ENCODE peak calls at places on chromosomes 7 and 10, in four cellular contexts. R is T-helper 1 cell; M is stimulated activated CD4-positive, alpha-beta T cell treated with anti-CD3 and anti-CD28 coated beads, TNF-alpha, amount 100 ng/mL, for 1 hour; Z is NCI-H2029. Q is an unnamed sample.
A peak's percentile ranks its signal among the peaks of the same experiment; 100 is the strongest.

GRCh38 chr10:59222788-59223187 is 46.3 kb downstream of the PHYHIPL start:
- DNase-seq in M (no peak), R (no peak), Z (no peak), Q (no peak)

GRCh38 chr10:114301951-114302710 is 63.1 kb downstream of the VWA2 start:
- DNase-seq in R (no peak), M (no peak), Z (no peak), Q (no peak)

GRCh38 chr7:155288055-155288454 is 9.6 kb upstream of the INSIG1 start:
- DNase-seq in Z (no peak), R (no peak), M (no peak), Q (no peak)

GRCh38 chr10:36496728-36497127 is 628.7 kb upstream of the ANKRD30A start:
- DNase-seq in M (no peak), Z (no peak), R (no peak), Q (no peak)

GRCh38 chr7:157516311-157516710 is 179.5 kb downstream of the DNAJB6 start:
- DNase-seq in M (no peak), R (no peak), Z (no peak), Q (no peak)

GRCh38 chr10:13189946-13190345 is 28.6 kb downstream of the MCM10 start:
- DNase-seq in M (no peak), R (no peak), Z (no peak), Q (no peak)

GRCh38 chr7:138468244-138469123 is 8.4 kb downstream of the TRIM24 start:
- DNase-seq in M (no peak), R (no peak), Z (peak; percentile 40), Q (no peak)

GRCh38 chr10:112269266-112269665 is 13.9 kb upstream of the TECTB start:
- DNase-seq in R (no peak), M (no peak), Z (no peak), Q (no peak)

GRCh38 chr10:62016477-62017140 is 115.1 kb downstream of the ARID5B start:
- DNase-seq in Z (no peak), M (no peak), R (no peak), Q (peak; percentile 43)

GRCh38 chr7:4851459-4852422 is 10.1 kb downstream of the PAPOLB start:
- DNase-seq in Z (no peak), R (no peak), M (no peak), Q (no peak)

GRCh38 chr10:122974543-122975064 is 5.6 kb upstream of the PSTK start:
- DNase-seq in M (no peak), Z (no peak), R (no peak), Q (no peak)

GRCh38 chr7:36945612-36946400 is 221.5 kb upstream of the AOAH start:
- DNase-seq in Z (peak; percentile 91), M (no peak), R (no peak), Q (no peak)

GRCh38 chr10:119489572-119490326 is 52.8 kb downstream of the RGS10 start:
- DNase-seq in Z (no peak), R (no peak), M (no peak), Q (peak; percentile 63)

GRCh38 chr10:58546722-58547121 is 34.0 kb downstream of the BICC1 start:
- DNase-seq in Z (no peak), M (no peak), R (no peak), Q (no peak)

GRCh38 chr10:43461950-43462349 is 25.0 kb downstream of the ZNF487 start:
- DNase-seq in R (no peak), M (no peak), Z (peak; percentile 38), Q (peak; percentile 61)

GRCh38 chr10:50286996-50287803 is 35.9 kb upstream of the ASAH2 start:
- DNase-seq in Z (no peak), R (no peak), M (no peak), Q (no peak)

GRCh38 chr7:77940647-77941046 is 142.1 kb downstream of the PHTF2 start:
- DNase-seq in M (no peak), Z (no peak), R (no peak), Q (no peak)

GRCh38 chr10:105274671-105275070 is 633.6 kb downstream of the SORCS3 start:
- DNase-seq in M (no peak), Z (no peak), R (no peak), Q (no peak)

GRCh38 chr10:77179015-77179695 is 458.5 kb downstream of the KCNMA1 start:
- DNase-seq in M (no peak), R (no peak), Z (no peak), Q (no peak)

GRCh38 chr10:132266594-132267161 is 41.1 kb downstream of the STK32C start:
- DNase-seq in R (no peak), M (no peak), Z (no peak), Q (no peak)

GRCh38 chr10:116403740-116404250 is 23.9 kb upstream of the PNLIPRP3 start:
- DNase-seq in R (no peak), M (no peak), Z (no peak), Q (no peak)

GRCh38 chr7:19984231-19984632 is 210.8 kb upstream of the TMEM196 start:
- DNase-seq in R (no peak), Z (no peak), M (no peak), Q (peak; percentile 10)

GRCh38 chr7:71323726-71324125 is 191.8 kb downstream of the GALNT17 start:
- DNase-seq in M (no peak), Z (no peak), R (no peak), Q (no peak)

GRCh38 chr10:122157451-122157850 is 113.6 kb upstream of the BTBD16 start:
- DNase-seq in Z (no peak), M (no peak), R (no peak), Q (no peak)

GRCh38 chr10:121112618-121113384 is 261.6 kb downstream of the WDR11 start:
- DNase-seq in Z (no peak), R (no peak), M (no peak), Q (no peak)

GRCh38 chr10:48288661-48289060 is 14.2 kb upstream of the FRMPD2 start:
- DNase-seq in Z (no peak), R (no peak), M (no peak), Q (no peak)

GRCh38 chr7:77887567-77887966 is 89.0 kb downstream of the PHTF2 start:
- DNase-seq in Z (no peak), R (no peak), M (no peak), Q (no peak)

GRCh38 chr7:16916111-16916639 is 34.4 kb upstream of the AGR3 start:
- DNase-seq in R (no peak), Z (no peak), M (no peak), Q (no peak)

GRCh38 chr7:101717986-101718746 is 89.1 kb upstream of the MYL10 start:
- DNase-seq in R (no peak), Z (no peak), M (no peak), Q (no peak)

GRCh38 chr10:3043512-3044368 is 23.6 kb upstream of the PFKP start:
- DNase-seq in M (no peak), R (no peak), Z (peak; percentile 71), Q (peak; percentile 56)

GRCh38 chr7:95476904-95477594 is 8.7 kb upstream of the ASB4 start:
- DNase-seq in R (no peak), Z (peak; percentile 80), M (no peak), Q (peak; percentile 27)

GRCh38 chr7:68424643-68425297 is 1173.5 kb upstream of the AUTS2 start:
- DNase-seq in M (no peak), Z (no peak), R (no peak), Q (no peak)

GRCh38 chr7:43639858-43640491 is 57.1 kb downstream of the STK17A start:
- DNase-seq in R (no peak), Z (peak; percentile 94), M (no peak), Q (no peak)

GRCh38 chr10:93357680-93358079 is 124.5 kb downstream of the MYOF start:
- DNase-seq in M (no peak), Z (no peak), R (no peak), Q (no peak)

GRCh38 chr7:144674550-144674949 is 161.3 kb downstream of the TPK1 start:
- DNase-seq in R (no peak), Z (no peak), M (no peak), Q (no peak)

GRCh38 chr7:80135306-80136104 is 874 bp downstream of the GNAI1 start:
- DNase-seq in M (no peak), R (no peak), Z (no peak), Q (no peak)

GRCh38 chr10:43393606-43394360 is 15.2 kb downstream of the HNRNPF start:
- DNase-seq in M (no peak), Z (no peak), R (no peak), Q (no peak)

Q was measured in memory B cell.